ENCODE peak calls at places on chromosomes 6 and 20, in four cellular contexts. F is CD4-positive, alpha-beta T cell; W is brain microvascular endothelial cell; G is AG10803. Z is an unnamed sample.

GRCh38 chr6:91678679-91679078 is 1091.8 kb upstream of the MAP3K7 start:
- DNase-seq in W (no peak), G (no peak), F (no peak), Z (no peak)

GRCh38 chr20:18032977-18033892 is 24.5 kb downstream of the OVOL2 start:
- DNase-seq in F (no peak), G (no peak), W (no peak), Z (no peak)

GRCh38 chr6:165926378-165926777 is 241.3 kb downstream of the TBXT start:
- DNase-seq in W (no peak), F (no peak), G (no peak), Z (no peak)

GRCh38 chr6:44576132-44576601 is 188.7 kb downstream of the CDC5L start:
- DNase-seq in F (no peak), G (peak), W (peak), Z (no peak)

GRCh38 chr6:39806277-39806676 is 14.1 kb downstream of the DAAM2 start:
- DNase-seq in F (no peak), G (peak), W (peak), Z (no peak)

GRCh38 chr6:2999005-2999620 is 581 bp upstream of the NQO2 start:
- DNase-seq in F (no peak), G (peak), W (peak), Z (no peak)

GRCh38 chr20:33229843-33230242 is 6.0 kb upstream of the BPIFA1 start:
- DNase-seq in W (no peak), G (no peak), F (no peak), Z (peak)

GRCh38 chr20:16615199-16615598 is 42.0 kb upstream of the KIF16B start:
- DNase-seq in G (peak), F (no peak), W (peak), Z (no peak)

GRCh38 chr6:112691289-112691688 is 344.2 kb downstream of the RFPL4B start:
- DNase-seq in G (peak), W (peak), F (no peak), Z (no peak)

GRCh38 chr6:109379706-109380105 is 2.6 kb downstream of the CD164 start:
- DNase-seq in W (peak), F (no peak), G (peak), Z (no peak)

GRCh38 chr6:123640567-123641187 is 3.9 kb upstream of the TRDN start:
- DNase-seq in G (no peak), W (no peak), F (no peak), Z (no peak)

GRCh38 chr20:63497138-63497945 is 1.5 kb downstream of the EEF1A2 start:
- DNase-seq in G (no peak), F (no peak), W (no peak), Z (no peak)

GRCh38 chr6:40558102-40558501 is 29.1 kb downstream of the LRFN2 start:
- DNase-seq in W (no peak), F (no peak), G (no peak), Z (no peak)

GRCh38 chr6:111791415-111791814 is 81.8 kb downstream of the FYN start:
- DNase-seq in F (no peak), G (peak), W (no peak), Z (no peak)

GRCh38 chr20:25341716-25342680 is 48.6 kb downstream of the ABHD12 start:
- DNase-seq in W (no peak), G (peak), F (no peak), Z (no peak)

GRCh38 chr6:69732045-69732444 is 64.8 kb downstream of the LMBRD1 start:
- DNase-seq in W (no peak), G (peak), F (no peak), Z (no peak)

DNA sequence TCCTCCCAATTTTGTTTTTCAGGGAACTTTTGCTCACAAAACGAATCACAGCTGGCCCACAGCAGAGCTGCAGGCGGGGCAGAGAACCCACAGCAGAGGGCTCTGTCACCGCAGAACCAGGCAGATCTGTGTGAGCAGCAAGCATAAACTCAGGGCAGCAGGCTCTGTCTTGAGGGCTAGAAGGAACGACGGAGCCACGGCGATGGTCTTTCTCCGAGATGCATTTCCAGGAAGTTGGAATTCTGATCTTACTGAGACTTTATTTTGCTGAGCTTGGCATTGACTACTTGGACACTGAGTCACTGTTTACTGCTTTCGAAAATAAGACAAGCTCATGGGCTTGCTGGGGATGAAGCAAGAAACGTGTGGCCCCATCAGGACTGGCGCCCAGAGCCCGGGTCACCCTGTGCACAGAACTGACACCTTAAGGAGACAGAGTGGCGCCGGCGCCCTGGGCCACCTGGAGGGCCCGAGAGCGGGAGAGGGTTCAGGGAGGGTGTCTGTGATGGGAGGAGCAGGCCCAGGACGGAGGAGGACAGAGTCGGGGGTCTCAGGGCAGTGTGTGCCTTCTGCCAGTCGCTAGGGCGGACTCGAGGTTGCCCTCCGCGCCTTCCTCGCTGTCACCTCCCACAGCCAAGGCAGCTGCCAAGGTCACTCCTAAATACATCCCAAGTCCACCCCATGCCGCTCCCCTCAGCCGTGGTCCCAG is 106.2 kb upstream of the NXT1 start:
- DNase-seq in F (no peak), W (no peak), G (peak), Z (no peak)
- TF ChIP-seq CTCF in F (no peak), W (no peak), G (peak), Z (no peak)

DNA sequence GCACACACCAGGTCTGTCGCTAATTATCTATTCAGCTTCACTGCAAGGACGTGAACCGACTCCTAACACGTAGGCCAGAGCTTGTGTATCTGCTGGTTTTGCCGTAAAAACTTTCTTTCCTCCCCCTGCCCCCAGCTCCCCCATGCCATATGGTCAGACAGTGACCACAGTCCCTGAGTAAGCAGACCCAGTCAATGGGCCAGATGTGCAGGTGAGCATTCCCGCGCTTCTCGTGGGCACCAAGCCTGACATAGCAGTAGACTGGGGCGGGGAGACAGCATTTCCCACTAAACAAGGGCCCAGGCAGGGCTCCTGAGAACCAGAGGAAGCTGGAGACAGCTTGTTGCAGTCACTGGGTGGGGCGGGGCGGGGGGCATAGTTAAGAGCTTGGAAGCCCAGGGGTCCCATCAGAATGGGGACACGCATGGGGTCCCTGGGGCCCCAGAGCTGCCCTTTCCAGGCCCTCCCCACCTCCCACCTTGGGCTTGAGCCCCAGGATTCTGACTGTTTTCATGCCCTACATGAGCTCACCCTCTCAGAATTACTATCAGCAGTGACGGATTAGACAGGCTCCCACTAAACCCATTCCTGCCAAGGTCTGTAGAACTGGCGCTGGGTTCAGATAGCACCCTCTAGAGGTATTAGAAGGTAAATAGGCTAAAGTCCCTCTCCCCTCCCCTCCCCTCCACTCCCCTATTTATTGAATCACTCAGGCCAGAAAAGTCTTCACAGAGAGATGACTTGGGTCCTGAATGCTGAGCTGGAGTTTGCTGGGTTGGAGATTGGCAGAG is 51.8 kb downstream of the CDH26 start:
- DNase-seq in W (no peak), G (no peak), F (no peak), Z (no peak)
- TF ChIP-seq CTCF in W (no peak), G (no peak), F (no peak), Z (no peak)

GRCh38 chr6:95248501-95248900 is 328.8 kb upstream of the MANEA start:
- DNase-seq in F (no peak), W (no peak), G (no peak), Z (no peak)
- TF ChIP-seq CTCF in F (no peak), W (no peak), G (no peak), Z (no peak)

GRCh38 chr6:17408081-17408480 is 14.7 kb downstream of the CAP2 start:
- DNase-seq in F (no peak), G (peak), W (no peak), Z (no peak)
- TF ChIP-seq CTCF in F (no peak), G (no peak), W (no peak), Z (no peak)

DNA sequence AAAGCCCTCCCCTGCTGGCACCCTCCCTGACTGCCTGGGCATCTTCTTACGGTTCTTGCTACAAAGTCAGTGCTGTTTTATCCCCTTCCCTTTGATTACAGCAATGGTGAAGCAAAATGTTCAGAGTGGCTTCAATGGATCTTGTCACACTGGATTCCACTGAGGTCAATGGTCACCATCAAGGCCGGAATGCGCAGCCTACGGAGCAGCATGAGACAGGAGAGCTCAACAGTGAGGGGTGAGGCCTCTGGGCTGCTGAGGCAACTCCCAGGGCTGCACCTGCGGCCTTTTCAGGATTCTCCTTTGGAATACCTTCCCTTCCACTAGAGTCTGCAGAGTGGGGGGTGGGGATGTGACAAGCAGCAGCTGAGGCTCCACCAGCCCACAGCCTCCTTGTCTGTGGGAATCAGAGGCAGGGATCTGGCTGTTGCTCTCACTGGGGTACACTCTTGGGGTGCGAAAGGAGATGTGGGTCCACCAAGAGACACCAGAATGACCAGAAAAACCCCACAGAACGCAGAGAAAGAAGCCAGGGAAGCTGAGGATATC is 40.4 kb upstream of the EMILIN3 start:
- DNase-seq in G (no peak), W (no peak), F (no peak), Z (no peak)
- TF ChIP-seq CTCF in G (no peak), W (no peak), F (no peak), Z (no peak)